ENCODE peak calls at places on chromosome 19, in four cellular contexts. S is H1, K is uterus, Q is esophagus muscularis mucosa. A is an unnamed sample.

GRCh38 chr19:17337675-17338439 is 504 bp downstream of the GTPBP3 start:
- DNase-seq in S (peak; percentile 70), K (no peak), Q (no peak), A (no peak)

GRCh38 chr19:51614789-51615188 is 15.4 kb downstream of the SIGLEC5 start:
- DNase-seq in S (no peak), K (no peak), Q (no peak), A (no peak)

GRCh38 chr19:39671739-39672363 is 16.1 kb downstream of the LGALS16 start:
- DNase-seq in S (peak; percentile 50), K (no peak), Q (peak; percentile 72), A (peak; percentile 55)

GRCh38 chr19:11849264-11849615 is 714 bp downstream of the ZNF439 start:
- DNase-seq in S (no peak), K (no peak), Q (no peak), A (no peak)

GRCh38 chr19:19524053-19524452 is 4.7 kb upstream of the YJEFN3 start:
- DNase-seq in S (no peak), K (no peak), Q (no peak), A (no peak)

GRCh38 chr19:17648786-17649185 is 39.4 kb downstream of the UNC13A start:
- DNase-seq in S (no peak), K (no peak), Q (no peak), A (no peak)

GRCh38 chr19:3188627-3189596 is 3.2 kb downstream of the NCLN start:
- DNase-seq in S (no peak), K (no peak), Q (no peak), A (no peak)

GRCh38 chr19:47697863-47698609 is 15.2 kb upstream of the EHD2 start:
- DNase-seq in S (peak; percentile 88), K (peak; percentile 83), Q (no peak), A (peak; percentile 85)

GRCh38 chr19:46786236-46787039 is 2.0 kb downstream of the SLC1A5 start:
- DNase-seq in S (peak; percentile 61), K (peak; percentile 76), Q (peak; percentile 94), A (no peak)

GRCh38 chr19:5805465-5806132 is 732 bp downstream of the NRTN start:
- DNase-seq in S (peak; percentile 94), K (no peak), Q (no peak), A (no peak)

GRCh38 chr19:56383826-56384605 is 9.3 kb downstream of the ZNF582 start:
- DNase-seq in S (no peak), K (no peak), Q (no peak), A (no peak)

GRCh38 chr19:21143846-21144245 is 2.0 kb downstream of the ZNF431 start:
- DNase-seq in S (no peak), K (no peak), Q (no peak), A (no peak)

GRCh38 chr19:4464815-4465581 is 7.1 kb upstream of the HDGFL2 start:
- DNase-seq in S (no peak), K (no peak), Q (no peak), A (no peak)

GRCh38 chr19:18543814-18544475 is 572 bp upstream of the FKBP8 start:
- DNase-seq in S (peak; percentile 74), K (peak; percentile 41), Q (no peak), A (peak; percentile 48)

GRCh38 chr19:51431124-51431523 is 13.7 kb upstream of the SIGLEC10 start:
- DNase-seq in S (no peak), K (no peak), Q (no peak), A (no peak)

GRCh38 chr19:53877361-53877766 is 4.6 kb upstream of the PRKCG start:
- DNase-seq in S (no peak), K (no peak), Q (no peak), A (no peak)

GRCh38 chr19:57802269-57802668 is 12.4 kb downstream of the ZNF552 start:
- DNase-seq in S (no peak), K (no peak), Q (no peak), A (no peak)

GRCh38 chr19:2475018-2475701 is 767 bp upstream of the GADD45B start:
- DNase-seq in S (peak; percentile 76), K (peak; percentile 63), Q (no peak), A (no peak)

GRCh38 chr19:48797103-48797502 is 13.7 kb downstream of the BCAT2 start:
- DNase-seq in S (no peak), K (no peak), Q (no peak), A (no peak)

GRCh38 chr19:54352546-54352945 is 12.2 kb downstream of the LAIR1 start:
- DNase-seq in S (no peak), K (no peak), Q (no peak), A (no peak)

GRCh38 chr19:55383789-55384575 is at the start of gene TMEM238:
- DNase-seq in S (peak; percentile 72), K (peak; percentile 47), Q (no peak), A (no peak)

GRCh38 chr19:42628411-42629135 is 33.8 kb upstream of the CEACAM8 start:
- DNase-seq in S (no peak), K (no peak), Q (no peak), A (no peak)

GRCh38 chr19:43524922-43525835 is 1.8 kb downstream of the ETHE1 start:
- DNase-seq in S (peak; percentile 63), K (peak; percentile 50), Q (no peak), A (no peak)

GRCh38 chr19:38231918-38232317 is 7.9 kb upstream of the DPF1 start:
- DNase-seq in S (no peak), K (no peak), Q (no peak), A (no peak)

GRCh38 chr19:4474504-4475136 is 2.5 kb downstream of the HDGFL2 start:
- DNase-seq in S (peak; percentile 79), K (no peak), Q (no peak), A (peak; percentile 58)

GRCh38 chr19:39553082-39553652 is 13.2 kb upstream of the EID2 start:
- DNase-seq in S (no peak), K (no peak), Q (peak; percentile 62), A (no peak)

GRCh38 chr19:42028304-42029216 is 34.5 kb upstream of the ATP1A3 start:
- DNase-seq in S (peak; percentile 98), K (no peak), Q (no peak), A (peak; percentile 64)

GRCh38 chr19:46376241-46377153 is 29.6 kb downstream of the PPP5C start:
- DNase-seq in S (no peak), K (no peak), Q (no peak), A (no peak)

GRCh38 chr19:55487884-55488687 is at the start of gene SSC5D:
- DNase-seq in S (peak; percentile 75), K (peak; percentile 76), Q (no peak), A (no peak)

GRCh38 chr19:2212861-2213711 is 23.0 kb downstream of the PLEKHJ1 start:
- DNase-seq in S (no peak), K (no peak), Q (no peak), A (no peak)

GRCh38 chr19:48368942-48369341 is 4.8 kb downstream of the SYNGR4 start:
- DNase-seq in S (no peak), K (no peak), Q (no peak), A (no peak)

GRCh38 chr19:46715620-46716012 is 1.3 kb downstream of the PRKD2 start:
- DNase-seq in S (no peak), K (no peak), Q (no peak), A (no peak)

GRCh38 chr19:54452626-54453025 is 3.6 kb downstream of the LENG8 start:
- DNase-seq in S (no peak), K (no peak), Q (no peak), A (no peak)

DNA sequence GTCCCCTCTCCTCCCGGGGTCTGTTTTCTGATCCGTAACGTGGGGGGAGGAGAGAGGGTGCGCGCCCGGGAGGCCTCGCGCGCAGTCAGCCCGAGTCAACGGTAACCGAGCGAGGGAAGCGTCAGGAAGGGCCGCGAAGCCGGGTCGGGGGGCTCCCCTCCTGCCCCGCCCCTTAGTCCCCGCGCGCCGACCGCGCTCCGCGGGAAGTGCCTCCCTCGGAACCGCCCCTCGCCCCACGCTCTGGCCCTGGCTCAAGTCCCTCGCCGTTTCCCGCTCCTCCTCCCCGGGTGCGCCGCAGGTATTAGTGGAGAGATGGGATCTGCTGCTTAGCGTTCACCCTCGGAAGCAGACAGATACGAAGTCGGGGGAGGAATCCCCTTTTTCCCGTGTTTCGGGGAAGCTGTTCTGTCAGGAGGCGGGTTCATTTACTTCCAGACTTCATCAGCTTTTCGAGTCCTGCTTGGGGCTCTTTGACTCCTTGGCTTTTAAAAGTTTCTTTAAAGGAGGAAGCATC is 770 bp downstream of the HNRNPM start:
- DNase-seq in S (no peak), K (peak; percentile 46), Q (no peak), A (no peak)
- H3K4me1 ChIP-seq in S (peaks cover 14% of the 10 kb centered on the region), K (peaks cover 10% of the 10 kb centered on the region), Q (peaks cover 56% of the 10 kb centered on the region), A (peaks cover 3% of the 10 kb centered on the region)

GRCh38 chr19:45100202-45100600 is 7.2 kb downstream of the PPP1R37 start:
- DNase-seq in S (no peak), K (no peak), Q (no peak), A (no peak)
- H3K4me1 ChIP-seq in S (no peaks in the 10 kb centered on the region), K (peaks cover 8% of the 10 kb centered on the region), Q (peaks cover 84% of the 10 kb centered on the region), A (peaks cover 6% of the 10 kb centered on the region)

GRCh38 chr19:29843180-29844051 is 31.6 kb downstream of the CCNE1 start:
- DNase-seq in S (peak; percentile 63), K (no peak), Q (peak; percentile 92), A (no peak)
- H3K4me1 ChIP-seq in S (no peaks in the 10 kb centered on the region), K (no peaks in the 10 kb centered on the region), Q (peaks cover 27% of the 10 kb centered on the region), A (peaks cover 3% of the 10 kb centered on the region)

GRCh38 chr19:13842294-13843103 is 34.4 kb upstream of the NANOS3 start:
- DNase-seq in S (no peak), K (peak; percentile 91), Q (no peak), A (no peak)

GRCh38 chr19:13839938-13840750 is 36.8 kb upstream of the NANOS3 start:
- DNase-seq in S (no peak), K (peak; percentile 62), Q (no peak), A (no peak)

GRCh38 chr19:13841339-13842293 is 35.3 kb upstream of the NANOS3 start:
- DNase-seq in S (no peak), K (no peak), Q (no peak), A (no peak)

GRCh38 chr19:13839193-13839937 is 37.6 kb upstream of the NANOS3 start:
- DNase-seq in S (peak; percentile 69), K (peak; percentile 86), Q (peak; percentile 97), A (no peak)

GRCh38 chr19:13840751-13841338 is 36.1 kb upstream of the NANOS3 start:
- DNase-seq in S (no peak), K (no peak), Q (no peak), A (no peak)
- H3K4me1 ChIP-seq in S (no peaks in the 10 kb centered on the region), K (peaks cover 4% of the 10 kb centered on the region), Q (peaks cover 78% of the 10 kb centered on the region), A (peaks cover 12% of the 10 kb centered on the region)

GRCh38 chr19:15417699-15418098 is 1.1 kb downstream of the AKAP8L start:
- DNase-seq in S (no peak), K (no peak), Q (no peak), A (no peak)
- H3K4me1 ChIP-seq in S (no peaks in the 10 kb centered on the region), K (peaks cover 7% of the 10 kb centered on the region), Q (peaks cover 60% of the 10 kb centered on the region), A (peaks cover 1% of the 10 kb centered on the region)

GRCh38 chr19:931860-932646 is 6.2 kb downstream of the ARID3A start:
- DNase-seq in S (no peak), K (no peak), Q (no peak), A (no peak)

GRCh38 chr19:934197-934840 is 8.5 kb downstream of the ARID3A start:
- DNase-seq in S (no peak), K (no peak), Q (no peak), A (no peak)

GRCh38 chr19:932647-933552 is 7.1 kb downstream of the ARID3A start:
- DNase-seq in S (peak; percentile 56), K (peak; percentile 80), Q (no peak), A (no peak)

GRCh38 chr19:934865-935422 is 9.1 kb downstream of the ARID3A start:
- DNase-seq in S (no peak), K (peak; percentile 74), Q (peak; percentile 97), A (no peak)

DNA sequence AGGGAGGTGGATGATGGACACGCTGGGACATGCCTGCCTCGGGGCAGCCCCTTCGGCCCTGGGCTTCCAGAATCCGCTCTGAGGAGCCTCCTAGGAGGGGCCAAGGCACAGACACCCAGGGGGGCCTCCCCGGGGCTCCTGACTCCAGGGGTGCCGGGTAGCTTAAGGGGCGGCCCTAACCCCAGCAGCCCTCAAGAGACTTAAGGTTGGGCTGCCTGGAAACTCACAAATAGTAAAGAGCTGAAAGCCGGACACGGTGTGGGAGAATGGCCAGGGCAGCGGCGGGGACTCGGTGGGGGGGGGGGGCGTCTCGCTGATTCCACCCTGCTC is 7.7 kb downstream of the ARID3A start:
- DNase-seq in S (no peak), K (no peak), Q (no peak), A (no peak)
- H3K4me1 ChIP-seq in S (no peaks in the 10 kb centered on the region), K (no peaks in the 10 kb centered on the region), Q (peaks cover 44% of the 10 kb centered on the region), A (no peaks in the 10 kb centered on the region)